ENCODE peak calls at places on chromosome 20, in five cellular contexts. U is H54, A is dermis microvascular lymphatic vessel endothelial cell, J is hippocampal formation, W is NCI-H1092. O is an unnamed sample.

GRCh38 chr20:5658897-5659296 is 91.3 kb upstream of the SHLD1 start:
- DNase-seq in U (peak), A (peak), J (peak), W (peak), O (peak)

GRCh38 chr20:47051936-47052566 is 157.4 kb downstream of the EYA2 start:
- DNase-seq in U (no peak), A (no peak), J (no peak), W (no peak), O (no peak)

GRCh38 chr20:23596856-23597255 is 8.9 kb downstream of the CST9 start:
- DNase-seq in U (no peak), A (no peak), J (no peak), W (no peak), O (no peak)

GRCh38 chr20:53413188-53413631 is 180.4 kb downstream of the ZNF217 start:
- DNase-seq in U (no peak), A (no peak), J (no peak), W (peak), O (no peak)

GRCh38 chr20:50711113-50711825 is 19.9 kb upstream of the RIPOR3 start:
- DNase-seq in U (no peak), A (no peak), J (no peak), W (no peak), O (no peak)

GRCh38 chr20:63771046-63771707 is 31.6 kb downstream of the SLC2A4RG start:
- DNase-seq in U (no peak), A (no peak), J (no peak), W (no peak), O (no peak)

GRCh38 chr20:4916991-4917881 is 84.1 kb downstream of the SLC23A2 start:
- DNase-seq in U (peak), A (no peak), J (no peak), W (no peak), O (no peak)

GRCh38 chr20:6029538-6029937 is 24.3 kb downstream of the LRRN4 start:
- DNase-seq in U (no peak), A (no peak), J (no peak), W (no peak), O (no peak)

GRCh38 chr20:51195419-51195901 is 172.6 kb upstream of the KCNG1 start:
- DNase-seq in U (no peak), A (no peak), J (no peak), W (no peak), O (no peak)

GRCh38 chr20:54793270-54793992 is 318.0 kb downstream of the DOK5 start:
- DNase-seq in U (no peak), A (no peak), J (no peak), W (no peak), O (no peak)

O was measured in NCI-H446.